ENCODE peak calls at places on chromosome 15, in ten cellular contexts. Y is choroid plexus epithelial cell; M is HTR-8/SVneo; O is omental fat pad; N is NCI-H460; A is heart left ventricle; F is hypothalamus; K is RPMI7951; E is activated CD4-positive, alpha-beta T cell treated with anti-CD3 and anti-CD28 coated beads for 48 hours; T is C1 segment of cervical spinal cord. Z is an unnamed sample.

GRCh38 chr15:43792761-43793493 is 807 bp downstream of the SERF2 start:
- DNase-seq in O (no peak), M (no peak), Y (peak; percentile 51), E (peak; percentile 41), F (no peak), T (no peak), N (no peak), K (peak; percentile 31), A (no peak), Z (peak; percentile 43)

GRCh38 chr15:74315626-74316025 is 51.8 kb downstream of the CYP11A1 start:
- DNase-seq in N (no peak), Y (no peak), E (peak; percentile 33), A (no peak), F (no peak), M (no peak), K (peak; percentile 50), O (no peak), T (no peak), Z (no peak)

GRCh38 chr15:59013246-59013645 is 25.8 kb downstream of the RNF111 start:
- DNase-seq in O (no peak), A (no peak), E (no peak), K (no peak), M (no peak), N (no peak), Y (no peak), T (no peak), F (no peak), Z (peak; percentile 3)

GRCh38 chr15:101126618-101127502 is 125.0 kb downstream of the CHSY1 start:
- DNase-seq in T (no peak), E (peak; percentile 34), N (no peak), K (peak; percentile 54), F (no peak), A (no peak), O (no peak), M (no peak), Y (peak; percentile 82), Z (peak; percentile 55)

GRCh38 chr15:68786753-68787152 is 33.9 kb downstream of the ANP32A start:
- DNase-seq in M (no peak), F (no peak), T (no peak), Y (no peak), O (no peak), K (no peak), E (no peak), N (no peak), A (no peak), Z (peak; percentile 18)

GRCh38 chr15:55707523-55707922 is 35.4 kb downstream of the PRTG start:
- DNase-seq in N (no peak), O (no peak), M (no peak), A (no peak), F (no peak), Y (no peak), E (no peak), K (no peak), T (no peak), Z (no peak)

GRCh38 chr15:45121020-45121419 is 6.9 kb downstream of the DUOXA2 start:
- DNase-seq in Y (no peak), T (no peak), A (no peak), K (no peak), E (no peak), F (no peak), M (no peak), N (no peak), O (no peak), Z (no peak)

GRCh38 chr15:76577879-76578512 is 241.4 kb downstream of the ISL2 start:
- DNase-seq in M (no peak), Y (no peak), N (no peak), T (no peak), K (no peak), F (no peak), A (no peak), O (no peak), E (no peak), Z (no peak)

GRCh38 chr15:75338661-75339240 is 2.9 kb downstream of the COMMD4 start:
- DNase-seq in K (no peak), Y (no peak), A (no peak), T (no peak), E (no peak), F (no peak), N (no peak), O (no peak), M (no peak), Z (no peak)

GRCh38 chr15:34055868-34056595 is 17.0 kb upstream of the AVEN start:
- DNase-seq in N (no peak), E (no peak), K (peak; percentile 64), M (peak; percentile 48), A (no peak), F (no peak), O (no peak), T (no peak), Y (peak; percentile 82), Z (peak; percentile 78)

GRCh38 chr15:34337557-34338306 is at the start of gene SLC12A6:
- DNase-seq in E (peak; percentile 93), M (peak; percentile 91), Y (peak; percentile 92), O (peak; percentile 81), N (peak; percentile 81), A (peak; percentile 96), T (no peak), K (peak; percentile 92), F (peak; percentile 85), Z (peak; percentile 97)

GRCh38 chr15:34651962-34652725 is 68.7 kb upstream of the GOLGA8B start:
- DNase-seq in O (no peak), N (no peak), E (no peak), K (no peak), A (no peak), Y (no peak), M (no peak), F (no peak), T (no peak), Z (no peak)

GRCh38 chr15:63600001-63600645 is 2.9 kb downstream of the FBXL22 start:
- DNase-seq in Y (peak; percentile 50), F (peak; percentile 56), K (peak; percentile 39), A (no peak), T (no peak), E (no peak), M (no peak), N (peak; percentile 8), O (no peak), Z (no peak)

GRCh38 chr15:68667800-68668625 is 89.2 kb downstream of the CORO2B start:
- DNase-seq in O (no peak), N (no peak), A (no peak), T (no peak), F (no peak), E (no peak), K (no peak), M (no peak), Y (no peak), Z (no peak)

GRCh38 chr15:80512729-80513670 is 108.8 kb downstream of the ARNT2 start:
- DNase-seq in K (peak; percentile 43), E (no peak), N (no peak), A (no peak), O (no peak), Y (peak; percentile 42), M (peak; percentile 26), T (no peak), F (no peak), Z (peak; percentile 37)

GRCh38 chr15:49758856-49759255 is 138.0 kb downstream of the DTWD1 start:
- DNase-seq in N (no peak), M (no peak), F (no peak), T (no peak), A (no peak), E (no peak), Y (peak; percentile 21), K (no peak), O (no peak), Z (no peak)

GRCh38 chr15:91974321-91974720 is 120.8 kb downstream of the SLCO3A1 start:
- DNase-seq in F (no peak), O (no peak), K (peak; percentile 14), T (no peak), A (no peak), Y (no peak), E (no peak), M (no peak), N (no peak), Z (no peak)

GRCh38 chr15:87129916-87130315 is 1050.2 kb downstream of the AGBL1 start:
- DNase-seq in A (no peak), E (no peak), T (no peak), O (no peak), F (no peak), M (no peak), Y (peak; percentile 5), N (no peak), K (peak; percentile 28), Z (peak; percentile 18)

GRCh38 chr15:64581408-64581761 is 121.0 kb downstream of the ZNF609 start:
- DNase-seq in T (no peak), Y (no peak), K (no peak), E (no peak), O (no peak), A (no peak), M (no peak), F (no peak), N (no peak), Z (no peak)

GRCh38 chr15:59369597-59369996 is 3.1 kb downstream of the MYO1E start:
- DNase-seq in N (no peak), K (peak; percentile 44), E (no peak), M (no peak), F (no peak), Y (no peak), O (no peak), T (no peak), A (no peak), Z (peak; percentile 44)

GRCh38 chr15:76753771-76754170 is 151.4 kb downstream of the SCAPER start:
- DNase-seq in K (no peak), Y (peak; percentile 10), T (no peak), M (no peak), E (no peak), O (no peak), A (no peak), F (no peak), N (no peak), Z (no peak)

GRCh38 chr15:88020806-88021205 is 235.7 kb downstream of the NTRK3 start:
- DNase-seq in N (no peak), T (no peak), F (no peak), A (no peak), O (no peak), M (no peak), K (no peak), Y (no peak), E (no peak), Z (peak; percentile 13)

GRCh38 chr15:62779041-62779810 is 263.3 kb upstream of the TPM1 start:
- DNase-seq in O (no peak), E (no peak), N (no peak), T (no peak), K (peak; percentile 97), F (no peak), Y (peak; percentile 80), M (no peak), A (no peak), Z (peak; percentile 88)

GRCh38 chr15:98347001-98347400 is 301.3 kb upstream of the IGF1R start:
- DNase-seq in A (no peak), T (no peak), M (no peak), O (no peak), E (no peak), K (peak; percentile 20), Y (no peak), F (no peak), N (no peak), Z (no peak)

GRCh38 chr15:68593341-68593740 is 14.5 kb downstream of the CORO2B start:
- DNase-seq in T (no peak), O (no peak), E (no peak), M (no peak), K (no peak), N (no peak), A (no peak), F (no peak), Y (no peak), Z (no peak)

GRCh38 chr15:72852268-72852667 is 68.7 kb upstream of the ADPGK start:
- DNase-seq in N (no peak), T (no peak), K (no peak), Y (no peak), A (no peak), F (no peak), M (no peak), E (no peak), O (no peak), Z (no peak)

GRCh38 chr15:48602358-48603122 is 43.0 kb downstream of the FBN1 start:
- DNase-seq in Y (peak; percentile 85), K (peak; percentile 75), A (no peak), T (no peak), N (no peak), E (no peak), F (no peak), M (peak; percentile 23), O (no peak), Z (peak; percentile 81)

GRCh38 chr15:42069496-42070275 is 24.7 kb downstream of the PLA2G4D start:
- DNase-seq in M (no peak), A (no peak), T (no peak), N (no peak), F (no peak), Y (no peak), E (no peak), O (no peak), K (no peak), Z (no peak)